ENCODE peak calls at places on chromosome 21, in five cellular contexts. One of them, this sample, is unnamed.

GRCh38 chr21:38960251-38960650 is 154.5 kb downstream of the ETS2 start:
- DNase-seq in foreskin fibroblast: no peak
- DNase-seq in lung: no peak
- DNase-seq in HL-60: no peak
- DNase-seq in NB4: no peak
- DNase-seq in this sample: no peak

GRCh38 chr21:34941162-34941561 is 107.9 kb downstream of the RUNX1 start:
- DNase-seq in foreskin fibroblast: no peak
- DNase-seq in lung: no peak
- DNase-seq in HL-60: no peak
- DNase-seq in NB4: no peak
- DNase-seq in this sample: no peak

GRCh38 chr21:29231781-29232548 is 66.8 kb upstream of the BACH1 start:
- DNase-seq in foreskin fibroblast: no peak
- DNase-seq in lung: no peak
- DNase-seq in HL-60: no peak
- DNase-seq in NB4: no peak
- DNase-seq in this sample: no peak

GRCh38 chr21:22573834-22574233 is 1575.6 kb downstream of the NCAM2 start:
- DNase-seq in foreskin fibroblast: no peak
- DNase-seq in lung: no peak
- DNase-seq in HL-60: no peak
- DNase-seq in NB4: no peak
- DNase-seq in this sample: no peak

GRCh38 chr21:25578070-25578961 is 29.0 kb downstream of the MRPL39 start:
- DNase-seq in foreskin fibroblast: peak; percentile 21
- DNase-seq in lung: no peak
- DNase-seq in HL-60: no peak
- DNase-seq in NB4: no peak
- DNase-seq in this sample: no peak

GRCh38 chr21:17386498-17386897 is 126.3 kb upstream of the CXADR start:
- DNase-seq in foreskin fibroblast: no peak
- DNase-seq in lung: no peak
- DNase-seq in HL-60: no peak
- DNase-seq in NB4: no peak
- DNase-seq in this sample: no peak

GRCh38 chr21:25855591-25855990 is 120.8 kb downstream of the GABPA start:
- DNase-seq in foreskin fibroblast: no peak
- DNase-seq in lung: no peak
- DNase-seq in HL-60: no peak
- DNase-seq in NB4: no peak
- DNase-seq in this sample: no peak

GRCh38 chr21:29419422-29419821 is 120.7 kb downstream of the BACH1 start:
- DNase-seq in foreskin fibroblast: no peak
- DNase-seq in lung: no peak
- DNase-seq in HL-60: no peak
- DNase-seq in NB4: no peak
- DNase-seq in this sample: no peak

GRCh38 chr21:28333455-28334108 is 659.1 kb downstream of the LTN1 start:
- DNase-seq in foreskin fibroblast: peak; percentile 69
- DNase-seq in lung: no peak
- DNase-seq in HL-60: no peak
- DNase-seq in NB4: no peak
- DNase-seq in this sample: no peak

GRCh38 chr21:20997308-20997632 is 939 bp upstream of the NCAM2 start:
- DNase-seq in foreskin fibroblast: no peak
- DNase-seq in lung: no peak
- DNase-seq in HL-60: no peak
- DNase-seq in NB4: no peak
- DNase-seq in this sample: no peak

GRCh38 chr21:38914531-38915385 is 109.0 kb downstream of the ETS2 start:
- DNase-seq in foreskin fibroblast: peak; percentile 29
- DNase-seq in lung: no peak
- DNase-seq in HL-60: no peak
- DNase-seq in NB4: peak; percentile 13
- DNase-seq in this sample: no peak

GRCh38 chr21:38985423-38986378 is 180.0 kb downstream of the ETS2 start:
- DNase-seq in foreskin fibroblast: peak; percentile 97
- DNase-seq in lung: peak; percentile 42
- DNase-seq in HL-60: peak; percentile 89
- DNase-seq in NB4: peak; percentile 89
- DNase-seq in this sample: peak; percentile 61

GRCh38 chr21:32392299-32392879 is 423 bp downstream of the URB1 start:
- DNase-seq in foreskin fibroblast: no peak
- DNase-seq in lung: no peak
- DNase-seq in HL-60: no peak
- DNase-seq in NB4: peak; percentile 33
- DNase-seq in this sample: no peak

GRCh38 chr21:36550761-36551160 is 70.8 kb upstream of the CLDN14 start:
- DNase-seq in foreskin fibroblast: peak; percentile 8
- DNase-seq in lung: no peak
- DNase-seq in HL-60: no peak
- DNase-seq in NB4: no peak
- DNase-seq in this sample: no peak

DNA sequence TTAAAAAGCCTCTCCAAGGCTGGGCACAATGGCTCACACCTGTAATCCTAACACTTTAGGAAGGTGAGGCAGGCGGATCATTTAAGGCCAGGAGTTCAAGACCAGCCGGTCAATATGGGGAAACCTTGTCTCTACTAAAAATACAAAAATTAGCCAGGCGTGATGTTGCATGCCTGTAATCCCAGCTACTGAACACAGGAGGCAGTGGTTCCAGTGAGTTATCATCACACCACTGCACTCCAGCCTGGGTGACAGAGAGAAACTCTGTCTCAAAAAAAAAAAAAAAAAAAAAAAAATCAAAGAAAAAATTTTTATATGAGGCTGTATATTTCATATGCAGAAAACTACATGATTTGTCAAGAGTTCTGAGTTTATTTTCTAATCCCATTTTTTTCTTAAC is 1107.1 kb upstream of the TMPRSS15 start:
- DNase-seq in foreskin fibroblast: no peak
- DNase-seq in lung: no peak
- DNase-seq in HL-60: no peak
- DNase-seq in NB4: no peak
- DNase-seq in this sample: no peak
- TF ChIP-seq CTCF in foreskin fibroblast: no peak
- TF ChIP-seq CTCF in lung: no peak
- TF ChIP-seq CTCF in HL-60: no peak
- TF ChIP-seq CTCF in NB4: no peak
- TF ChIP-seq CTCF in this sample: no peak

GRCh38 chr21:44522753-44523204 is 17.2 kb downstream of the KRTAP10-1 start:
- DNase-seq in foreskin fibroblast: no peak
- DNase-seq in lung: no peak
- DNase-seq in HL-60: no peak
- DNase-seq in NB4: no peak
- DNase-seq in this sample: no peak

GRCh38 chr21:44521928-44522752 is 17.9 kb downstream of the KRTAP10-1 start:
- DNase-seq in foreskin fibroblast: no peak
- DNase-seq in lung: no peak
- DNase-seq in HL-60: no peak
- DNase-seq in NB4: no peak
- DNase-seq in this sample: no peak

GRCh38 chr21:44520326-44521300 is 19.4 kb downstream of the KRTAP10-1 start:
- DNase-seq in foreskin fibroblast: no peak
- DNase-seq in lung: no peak
- DNase-seq in HL-60: no peak
- DNase-seq in NB4: no peak
- DNase-seq in this sample: no peak

GRCh38 chr21:44519346-44520325 is 20.4 kb downstream of the KRTAP10-1 start:
- DNase-seq in foreskin fibroblast: no peak
- DNase-seq in lung: no peak
- DNase-seq in HL-60: no peak
- DNase-seq in NB4: no peak
- DNase-seq in this sample: no peak

GRCh38 chr21:44521301-44521927 is 18.6 kb downstream of the KRTAP10-1 start:
- DNase-seq in foreskin fibroblast: no peak
- DNase-seq in lung: no peak
- DNase-seq in HL-60: no peak
- DNase-seq in NB4: no peak
- DNase-seq in this sample: no peak
- TF ChIP-seq CTCF in foreskin fibroblast: no peak
- TF ChIP-seq CTCF in lung: no peak
- TF ChIP-seq CTCF in HL-60: no peak
- TF ChIP-seq CTCF in NB4: no peak
- TF ChIP-seq CTCF in this sample: no peak

DNA sequence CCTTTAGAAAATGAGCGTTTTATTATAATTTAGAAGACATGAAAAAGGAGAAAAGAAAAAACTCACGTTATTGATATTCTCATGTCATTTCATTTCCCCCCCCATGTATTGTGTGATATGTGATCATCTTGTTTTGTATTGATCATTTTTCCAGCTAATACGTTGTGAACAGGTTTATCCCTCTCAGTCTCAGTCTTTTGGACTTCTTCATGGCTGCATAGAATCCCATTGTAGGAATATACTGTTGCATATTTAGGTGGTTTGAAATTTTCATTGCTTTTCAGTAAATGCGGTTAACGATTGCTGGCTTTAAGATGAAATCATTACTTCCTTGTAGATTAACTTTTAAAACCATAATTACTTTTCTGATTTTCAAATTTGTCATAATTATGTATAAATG is 1.6 kb downstream of the SON start:
- DNase-seq in foreskin fibroblast: no peak
- DNase-seq in lung: no peak
- DNase-seq in HL-60: no peak
- DNase-seq in NB4: no peak
- DNase-seq in this sample: no peak
- TF ChIP-seq CTCF in foreskin fibroblast: no peak
- TF ChIP-seq CTCF in lung: no peak
- TF ChIP-seq CTCF in HL-60: no peak
- TF ChIP-seq CTCF in NB4: no peak
- TF ChIP-seq CTCF in this sample: no peak

GRCh38 chr21:31140025-31140424 is 101.7 kb upstream of the KRTAP19-8 start:
- DNase-seq in foreskin fibroblast: no peak
- DNase-seq in lung: no peak
- DNase-seq in HL-60: no peak
- DNase-seq in NB4: no peak
- DNase-seq in this sample: no peak

GRCh38 chr21:31135536-31136184 is 97.4 kb upstream of the KRTAP19-8 start:
- DNase-seq in foreskin fibroblast: no peak
- DNase-seq in lung: no peak
- DNase-seq in HL-60: no peak
- DNase-seq in NB4: peak; percentile 56
- DNase-seq in this sample: no peak

GRCh38 chr21:31133243-31133830 is 95.1 kb upstream of the KRTAP19-8 start:
- DNase-seq in foreskin fibroblast: no peak
- DNase-seq in lung: no peak
- DNase-seq in HL-60: no peak
- DNase-seq in NB4: no peak
- DNase-seq in this sample: no peak

GRCh38 chr21:31137951-31138350 is 99.7 kb upstream of the KRTAP19-8 start:
- DNase-seq in foreskin fibroblast: no peak
- DNase-seq in lung: no peak
- DNase-seq in HL-60: no peak
- DNase-seq in NB4: peak; percentile 39
- DNase-seq in this sample: no peak

DNA sequence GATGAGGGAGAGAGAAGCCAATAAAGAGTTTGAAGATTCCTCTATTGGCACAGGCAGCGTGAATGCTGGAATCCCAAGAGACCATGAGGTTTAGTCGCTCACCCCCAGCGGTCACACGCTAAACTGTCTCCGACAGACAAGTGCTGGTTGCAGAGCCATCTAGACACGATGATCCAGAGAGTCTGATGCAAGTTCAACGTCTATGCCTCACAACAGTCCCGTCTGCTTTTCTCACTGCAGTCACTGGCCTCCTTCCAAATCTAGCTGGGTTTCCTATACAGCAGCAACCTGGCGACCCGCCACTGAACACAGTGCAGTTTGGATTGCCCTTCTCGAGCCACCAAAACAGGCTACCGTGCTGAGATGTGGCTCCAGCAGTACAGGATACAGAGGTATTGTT is 98.6 kb upstream of the KRTAP19-8 start:
- DNase-seq in foreskin fibroblast: no peak
- DNase-seq in lung: no peak
- DNase-seq in HL-60: no peak
- DNase-seq in NB4: peak; percentile 95
- DNase-seq in this sample: no peak
- TF ChIP-seq CTCF in foreskin fibroblast: no peak
- TF ChIP-seq CTCF in lung: no peak
- TF ChIP-seq CTCF in HL-60: no peak
- TF ChIP-seq CTCF in NB4: peak; percentile 56
- TF ChIP-seq CTCF in this sample: no peak

DNA sequence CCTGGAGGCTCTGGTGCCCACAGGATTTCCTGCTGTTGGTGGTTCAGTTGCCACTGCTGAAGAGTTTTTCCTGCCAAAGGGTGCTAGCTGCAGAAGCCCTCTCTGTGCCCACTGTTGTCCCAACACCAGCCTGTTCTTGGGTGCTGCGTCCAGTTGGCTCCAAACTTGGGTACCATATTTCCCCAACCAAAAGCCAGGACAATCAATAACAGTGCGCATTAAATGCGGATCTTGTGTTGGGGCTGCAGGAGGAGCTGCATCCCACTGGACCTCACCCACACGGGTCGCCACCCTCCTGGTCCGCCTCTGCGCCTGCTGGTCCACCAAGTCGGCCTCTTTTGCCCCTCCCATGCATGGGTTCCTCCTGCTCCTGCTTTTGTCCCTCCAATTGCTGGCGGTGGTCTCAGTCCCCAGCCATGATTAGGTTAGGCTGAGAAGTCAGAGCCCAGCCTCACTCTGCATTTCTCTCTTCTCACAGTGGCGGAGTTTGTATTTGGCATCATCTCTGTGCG is 9.8 kb downstream of the ABCG1 start:
- DNase-seq in foreskin fibroblast: no peak
- DNase-seq in lung: no peak
- DNase-seq in HL-60: no peak
- DNase-seq in NB4: no peak
- DNase-seq in this sample: no peak
- TF ChIP-seq CTCF in foreskin fibroblast: no peak
- TF ChIP-seq CTCF in lung: no peak
- TF ChIP-seq CTCF in HL-60: no peak
- TF ChIP-seq CTCF in NB4: no peak
- TF ChIP-seq CTCF in this sample: no peak

GRCh38 chr21:45699966-45700365 is 56.4 kb downstream of the PCBP3 start:
- DNase-seq in foreskin fibroblast: peak; percentile 77
- DNase-seq in lung: no peak
- DNase-seq in HL-60: no peak
- DNase-seq in NB4: no peak
- DNase-seq in this sample: no peak
- TF ChIP-seq CTCF in foreskin fibroblast: no peak
- TF ChIP-seq CTCF in lung: no peak
- TF ChIP-seq CTCF in HL-60: no peak
- TF ChIP-seq CTCF in NB4: no peak
- TF ChIP-seq CTCF in this sample: no peak

DNA sequence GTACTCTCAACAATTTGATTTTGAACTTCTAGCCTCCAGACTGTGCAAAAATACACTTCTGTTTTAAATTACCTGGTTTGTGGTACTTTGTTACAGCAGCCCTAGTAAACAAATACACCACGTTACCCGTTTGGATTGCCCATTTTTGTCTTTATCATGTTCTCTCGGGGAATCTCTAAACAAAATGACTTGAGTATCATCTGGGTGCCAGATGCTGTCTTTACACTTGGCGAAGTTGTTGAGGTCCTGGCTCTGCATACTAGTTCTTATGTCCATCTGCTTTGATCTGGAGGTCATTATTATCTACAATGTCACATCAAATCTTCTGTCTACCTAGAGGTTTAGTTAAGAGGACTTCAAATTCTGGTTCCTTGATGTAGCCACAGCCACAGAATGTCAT is 142.4 kb upstream of the NRIP1 start:
- DNase-seq in foreskin fibroblast: peak; percentile 56
- DNase-seq in lung: no peak
- DNase-seq in HL-60: no peak
- DNase-seq in NB4: no peak
- DNase-seq in this sample: no peak
- TF ChIP-seq CTCF in foreskin fibroblast: no peak
- TF ChIP-seq CTCF in lung: no peak
- TF ChIP-seq CTCF in HL-60: no peak
- TF ChIP-seq CTCF in NB4: no peak
- TF ChIP-seq CTCF in this sample: no peak

GRCh38 chr21:37717534-37717933 is 198.7 kb downstream of the KCNJ6 start:
- DNase-seq in foreskin fibroblast: no peak
- DNase-seq in lung: no peak
- DNase-seq in HL-60: no peak
- DNase-seq in NB4: no peak
- DNase-seq in this sample: no peak
- TF ChIP-seq CTCF in foreskin fibroblast: no peak
- TF ChIP-seq CTCF in lung: no peak
- TF ChIP-seq CTCF in HL-60: no peak
- TF ChIP-seq CTCF in NB4: no peak
- TF ChIP-seq CTCF in this sample: no peak

This sample was measured in GM13976.